ENCODE peak calls at places on chromosome 13, in eight cellular contexts. R is stimulated activated CD4-positive, alpha-beta T cell treated with anti-CD3 and anti-CD28 coated beads, Interleukin-1b, Interleukin-23, amount 100 ng/mL, for 1 hour; Z is left cardiac atrium; A is endodermal cell; U is NT2/D1; P is stimulated activated CD8-positive, alpha-beta memory T cell treated with anti-CD3 and anti-CD28 coated beads, Interleukin-2, amount 100 ng/mL, for 48 hours; C is aorta; H is cardiac fibroblast. K is an unnamed sample.

GRCh38 chr13:76379341-76380105 is 506.7 kb downstream of the KCTD12 start:
- DNase-seq in R (no peak), Z (no peak), A (no peak), U (no peak), P (no peak), C (no peak), H (no peak), K (no peak)

GRCh38 chr13:43196171-43196611 is 172.8 kb downstream of the DNAJC15 start:
- DNase-seq in R (no peak), Z (peak), A (no peak), U (no peak), P (no peak), C (no peak), H (peak), K (no peak)

GRCh38 chr13:113820813-113821651 is 42.8 kb downstream of the GAS6 start:
- DNase-seq in R (no peak), Z (peak), A (no peak), U (no peak), P (no peak), C (peak), H (peak), K (no peak)

GRCh38 chr13:79340490-79340889 is 65.6 kb downstream of the RBM26 start:
- DNase-seq in R (no peak), Z (no peak), A (no peak), U (no peak), P (no peak), C (no peak), H (no peak), K (no peak)

GRCh38 chr13:113192902-113193301 is 15.6 kb downstream of the PCID2 start:
- DNase-seq in R (no peak), Z (no peak), A (no peak), U (no peak), P (no peak), C (no peak), H (peak), K (no peak)

GRCh38 chr13:63124863-63125262 is 1709.2 kb upstream of the PCDH20 start:
- DNase-seq in R (no peak), Z (no peak), A (no peak), U (no peak), P (no peak), C (no peak), H (peak), K (no peak)

GRCh38 chr13:45967589-45967988 is 85.0 kb downstream of the ZC3H13 start:
- DNase-seq in R (no peak), Z (no peak), A (no peak), U (no peak), P (no peak), C (no peak), H (no peak), K (no peak)

GRCh38 chr13:112711528-112712265 is 21.9 kb downstream of the ATP11A start:
- DNase-seq in R (no peak), Z (peak), A (peak), U (peak), P (no peak), C (peak), H (peak), K (peak)

GRCh38 chr13:21967871-21968270 is 297.0 kb downstream of the FGF9 start:
- DNase-seq in R (no peak), Z (no peak), A (no peak), U (peak), P (no peak), C (no peak), H (no peak), K (no peak)

GRCh38 chr13:102273111-102273510 is 128.7 kb downstream of the FGF14 start:
- DNase-seq in R (no peak), Z (no peak), A (no peak), U (no peak), P (no peak), C (no peak), H (no peak), K (no peak)

GRCh38 chr13:111337741-111338140 is 17.3 kb downstream of the TEX29 start:
- DNase-seq in R (no peak), Z (no peak), A (peak), U (no peak), P (no peak), C (no peak), H (peak), K (no peak)

GRCh38 chr13:98556417-98556816 is 20.5 kb downstream of the STK24 start:
- DNase-seq in R (no peak), Z (no peak), A (no peak), U (no peak), P (no peak), C (no peak), H (no peak), K (no peak)

GRCh38 chr13:48232420-48233096 is 448 bp upstream of the ITM2B start:
- DNase-seq in R (no peak), Z (no peak), A (peak), U (no peak), P (no peak), C (no peak), H (no peak), K (no peak)

GRCh38 chr13:48595330-48596127 is 58.2 kb upstream of the CYSLTR2 start:
- DNase-seq in R (peak), Z (peak), A (peak), U (no peak), P (peak), C (no peak), H (peak), K (no peak)

GRCh38 chr13:39571502-39572092 is 31.4 kb downstream of the LHFPL6 start:
- DNase-seq in R (no peak), Z (peak), A (no peak), U (no peak), P (no peak), C (no peak), H (no peak), K (no peak)

GRCh38 chr13:100106705-100107104 is 17.8 kb downstream of the PCCA start:
- DNase-seq in R (no peak), Z (no peak), A (no peak), U (no peak), P (no peak), C (no peak), H (no peak), K (no peak)

GRCh38 chr13:98476538-98476966 is 100.4 kb downstream of the STK24 start:
- DNase-seq in R (peak), Z (peak), A (peak), U (no peak), P (peak), C (no peak), H (peak), K (no peak)

GRCh38 chr13:96346846-96347367 is 257.0 kb downstream of the HS6ST3 start:
- DNase-seq in R (no peak), Z (no peak), A (no peak), U (no peak), P (no peak), C (no peak), H (no peak), K (no peak)

GRCh38 chr13:30341815-30342570 is 34.6 kb upstream of the KATNAL1 start:
- DNase-seq in R (no peak), Z (peak), A (no peak), U (no peak), P (no peak), C (peak), H (peak), K (no peak)

GRCh38 chr13:39253774-39254173 is 215.5 kb downstream of the NHLRC3 start:
- DNase-seq in R (no peak), Z (no peak), A (no peak), U (no peak), P (no peak), C (no peak), H (peak), K (no peak)

GRCh38 chr13:56988543-56988942 is 152.2 kb upstream of the PRR20A start:
- DNase-seq in R (no peak), Z (no peak), A (no peak), U (no peak), P (no peak), C (no peak), H (no peak), K (no peak)

GRCh38 chr13:35858665-35859064 is 272.5 kb downstream of the DCLK1 start:
- DNase-seq in R (no peak), Z (no peak), A (no peak), U (no peak), P (no peak), C (no peak), H (no peak), K (no peak)

GRCh38 chr13:42055500-42056085 is 7.1 kb downstream of the DGKH start:
- DNase-seq in R (no peak), Z (no peak), A (no peak), U (no peak), P (no peak), C (no peak), H (no peak), K (no peak)

GRCh38 chr13:32587014-32587773 is 942 bp downstream of the PDS5B start:
- DNase-seq in R (peak), Z (peak), A (peak), U (no peak), P (peak), C (peak), H (peak), K (peak)

GRCh38 chr13:33446821-33447481 is 161.4 kb upstream of the STARD13 start:
- DNase-seq in R (no peak), Z (no peak), A (no peak), U (no peak), P (no peak), C (no peak), H (no peak), K (no peak)

GRCh38 chr13:32969516-32969941 is 46.7 kb upstream of the KL start:
- DNase-seq in R (no peak), Z (no peak), A (no peak), U (no peak), P (no peak), C (no peak), H (peak), K (no peak)

GRCh38 chr13:108322206-108322824 is 52.8 kb downstream of the TNFSF13B start:
- DNase-seq in R (no peak), Z (no peak), A (no peak), U (no peak), P (no peak), C (no peak), H (peak), K (peak)

GRCh38 chr13:37492741-37493514 is 105.6 kb downstream of the POSTN start:
- DNase-seq in R (no peak), Z (no peak), A (no peak), U (no peak), P (no peak), C (no peak), H (peak), K (no peak)

GRCh38 chr13:31913459-31913858 is 118.1 kb upstream of the FRY start:
- DNase-seq in R (no peak), Z (no peak), A (no peak), U (no peak), P (no peak), C (no peak), H (peak), K (no peak)

GRCh38 chr13:101115762-101116161 is 300.5 kb downstream of the NALCN start:
- DNase-seq in R (no peak), Z (no peak), A (no peak), U (peak), P (no peak), C (no peak), H (peak), K (no peak)

GRCh38 chr13:81224502-81224833 is 883.5 kb upstream of the SPRY2 start:
- DNase-seq in R (no peak), Z (no peak), A (no peak), U (no peak), P (no peak), C (no peak), H (no peak), K (no peak)

GRCh38 chr13:54593504-54593903 is 1564.9 kb downstream of the OLFM4 start:
- DNase-seq in R (no peak), Z (no peak), A (no peak), U (no peak), P (no peak), C (peak), H (no peak), K (no peak)

GRCh38 chr13:46134961-46135522 is 30.2 kb upstream of the CPB2 start:
- DNase-seq in R (no peak), Z (no peak), A (peak), U (no peak), P (no peak), C (no peak), H (no peak), K (no peak)

GRCh38 chr13:112078216-112078615 is 11.3 kb downstream of the SOX1 start:
- DNase-seq in R (no peak), Z (no peak), A (peak), U (no peak), P (no peak), C (no peak), H (no peak), K (no peak)

GRCh38 chr13:109500146-109500773 is 286.1 kb downstream of the IRS2 start:
- DNase-seq in R (no peak), Z (no peak), A (peak), U (peak), P (no peak), C (no peak), H (peak), K (peak)

GRCh38 chr13:86425127-86425526 is 625.9 kb upstream of the SLITRK6 start:
- DNase-seq in R (no peak), Z (no peak), A (no peak), U (no peak), P (no peak), C (no peak), H (no peak), K (no peak)

GRCh38 chr13:60514891-60515290 is 117.9 kb downstream of the TDRD3 start:
- DNase-seq in R (no peak), Z (no peak), A (no peak), U (no peak), P (no peak), C (no peak), H (no peak), K (no peak)

GRCh38 chr13:40205771-40206240 is 460.6 kb downstream of the FOXO1 start:
- DNase-seq in R (no peak), Z (no peak), A (no peak), U (no peak), P (no peak), C (no peak), H (no peak), K (no peak)

GRCh38 chr13:49064459-49064858 is 88.7 kb downstream of the FNDC3A start:
- DNase-seq in R (no peak), Z (no peak), A (no peak), U (no peak), P (no peak), C (no peak), H (no peak), K (no peak)

K was measured in neuronal stem cell.